ENCODE peak calls at places on chromosome 16, in eight cellular contexts. One of them, this sample, is unnamed.

GRCh38 chr16:84306564-84306963 is 11.9 kb downstream of the WFDC1 start:
- DNase-seq in choroid plexus epithelial cell: no peak
- DNase-seq in amygdala: no peak
- DNase-seq in IMR-90: no peak
- DNase-seq in substantia nigra: no peak
- DNase-seq in right lobe of liver: no peak
- DNase-seq in A172: no peak
- DNase-seq in NCI-H2081: no peak
- DNase-seq in this sample: no peak

GRCh38 chr16:65125871-65126270 is 4.0 kb upstream of the CDH11 start:
- DNase-seq in NCI-H2081: no peak
- DNase-seq in IMR-90: peak
- DNase-seq in right lobe of liver: no peak
- DNase-seq in choroid plexus epithelial cell: peak
- DNase-seq in A172: no peak
- DNase-seq in substantia nigra: no peak
- DNase-seq in amygdala: no peak
- DNase-seq in this sample: peak

GRCh38 chr16:81445926-81446317 is 1.3 kb downstream of the CMIP start:
- DNase-seq in right lobe of liver: no peak
- DNase-seq in IMR-90: no peak
- DNase-seq in A172: no peak
- DNase-seq in NCI-H2081: no peak
- DNase-seq in choroid plexus epithelial cell: no peak
- DNase-seq in substantia nigra: no peak
- DNase-seq in amygdala: no peak
- DNase-seq in this sample: no peak

GRCh38 chr16:89107209-89107582 is 13.5 kb downstream of the ACSF3 start:
- DNase-seq in choroid plexus epithelial cell: no peak
- DNase-seq in A172: no peak
- DNase-seq in right lobe of liver: no peak
- DNase-seq in IMR-90: no peak
- DNase-seq in NCI-H2081: no peak
- DNase-seq in amygdala: no peak
- DNase-seq in substantia nigra: no peak
- DNase-seq in this sample: no peak

GRCh38 chr16:48081656-48082055 is 74.1 kb downstream of the ABCC12 start:
- DNase-seq in right lobe of liver: no peak
- DNase-seq in choroid plexus epithelial cell: peak
- DNase-seq in IMR-90: peak
- DNase-seq in substantia nigra: no peak
- DNase-seq in NCI-H2081: no peak
- DNase-seq in amygdala: no peak
- DNase-seq in A172: peak
- DNase-seq in this sample: peak

GRCh38 chr16:1094601-1095449 is 1.2 kb downstream of the C1QTNF8 start:
- DNase-seq in substantia nigra: no peak
- DNase-seq in NCI-H2081: no peak
- DNase-seq in A172: no peak
- DNase-seq in choroid plexus epithelial cell: no peak
- DNase-seq in amygdala: no peak
- DNase-seq in right lobe of liver: no peak
- DNase-seq in IMR-90: no peak
- DNase-seq in this sample: no peak

GRCh38 chr16:46859719-46860152 is 24.4 kb upstream of the GPT2 start:
- DNase-seq in IMR-90: peak
- DNase-seq in substantia nigra: no peak
- DNase-seq in NCI-H2081: no peak
- DNase-seq in amygdala: no peak
- DNase-seq in A172: peak
- DNase-seq in choroid plexus epithelial cell: peak
- DNase-seq in right lobe of liver: no peak
- DNase-seq in this sample: peak

GRCh38 chr16:69494993-69495392 is 70.6 kb downstream of the CYB5B start:
- DNase-seq in A172: no peak
- DNase-seq in NCI-H2081: no peak
- DNase-seq in IMR-90: no peak
- DNase-seq in choroid plexus epithelial cell: peak
- DNase-seq in right lobe of liver: no peak
- DNase-seq in substantia nigra: no peak
- DNase-seq in amygdala: no peak
- DNase-seq in this sample: no peak

GRCh38 chr16:276360-277077 is 775 bp upstream of the RGS11 start:
- DNase-seq in IMR-90: no peak
- DNase-seq in amygdala: no peak
- DNase-seq in NCI-H2081: no peak
- DNase-seq in substantia nigra: no peak
- DNase-seq in choroid plexus epithelial cell: no peak
- DNase-seq in right lobe of liver: no peak
- DNase-seq in A172: no peak
- DNase-seq in this sample: no peak

GRCh38 chr16:2858245-2859025 is 465 bp upstream of the PRSS22 start:
- DNase-seq in choroid plexus epithelial cell: no peak
- DNase-seq in right lobe of liver: no peak
- DNase-seq in A172: no peak
- DNase-seq in amygdala: no peak
- DNase-seq in NCI-H2081: peak
- DNase-seq in IMR-90: no peak
- DNase-seq in substantia nigra: no peak
- DNase-seq in this sample: no peak

GRCh38 chr16:80515374-80515773 is 25.4 kb upstream of the DYNLRB2 start:
- DNase-seq in IMR-90: no peak
- DNase-seq in A172: no peak
- DNase-seq in choroid plexus epithelial cell: no peak
- DNase-seq in right lobe of liver: no peak
- DNase-seq in NCI-H2081: no peak
- DNase-seq in substantia nigra: no peak
- DNase-seq in amygdala: no peak
- DNase-seq in this sample: no peak

GRCh38 chr16:52066951-52067350 is 480.0 kb downstream of the TOX3 start:
- DNase-seq in right lobe of liver: no peak
- DNase-seq in choroid plexus epithelial cell: no peak
- DNase-seq in amygdala: no peak
- DNase-seq in IMR-90: no peak
- DNase-seq in NCI-H2081: no peak
- DNase-seq in substantia nigra: no peak
- DNase-seq in A172: no peak
- DNase-seq in this sample: no peak

This sample was measured in astrocyte of the spinal cord.